ENCODE peak calls at places on chromosomes 3 and 15, in six cellular contexts. W is glutamatergic neuron, V is upper lobe of left lung, L is B cell, R is Calu3, Z is MM.1S. F is an unnamed sample.

GRCh38 chr3:52892290-52892624 is 5.1 kb downstream of the STIMATE start:
- DNase-seq in W (no peak), L (no peak), V (no peak), Z (no peak), R (no peak), F (no peak)

GRCh38 chr15:50996641-50997040 is 88.2 kb downstream of the AP4E1 start:
- DNase-seq in V (no peak), W (no peak), R (no peak), Z (no peak), L (no peak), F (no peak)

GRCh38 chr15:81106560-81106959 is 27.5 kb upstream of the CFAP161 start:
- DNase-seq in Z (peak; percentile 74), V (peak; percentile 34), R (peak; percentile 62), W (peak; percentile 48), L (peak; percentile 54), F (peak; percentile 55)

GRCh38 chr3:125123906-125124305 is 68.1 kb upstream of the HEG1 start:
- DNase-seq in V (no peak), R (no peak), Z (no peak), L (no peak), W (no peak), F (no peak)

GRCh38 chr15:66673410-66674322 is 28.4 kb upstream of the SMAD6 start:
- DNase-seq in V (peak; percentile 70), Z (peak; percentile 24), W (peak; percentile 53), L (peak; percentile 37), R (peak; percentile 19), F (peak; percentile 32)

GRCh38 chr15:75532413-75533250 is 46.5 kb downstream of the PTPN9 start:
- DNase-seq in W (peak; percentile 38), L (peak; percentile 14), R (peak; percentile 61), Z (peak; percentile 19), V (peak; percentile 52), F (peak; percentile 57)

GRCh38 chr3:32488609-32489008 is 14.0 kb downstream of the CMTM6 start:
- DNase-seq in L (no peak), R (no peak), V (no peak), W (no peak), Z (no peak), F (no peak)

GRCh38 chr3:49813497-49814174 is at the start of gene UBA7:
- DNase-seq in V (peak; percentile 81), W (no peak), Z (peak; percentile 15), R (peak; percentile 44), L (peak; percentile 60), F (no peak)

GRCh38 chr15:52680756-52681155 is 1.6 kb upstream of the ATOSA start:
- DNase-seq in Z (peak; percentile 53), W (no peak), L (peak; percentile 39), R (no peak), V (no peak), F (no peak)

GRCh38 chr3:145951431-145951830 is 209.6 kb downstream of the PLOD2 start:
- DNase-seq in Z (no peak), R (no peak), W (no peak), L (no peak), V (no peak), F (no peak)

GRCh38 chr15:31277335-31278055 is 49.1 kb upstream of the KLF13 start:
- DNase-seq in R (no peak), Z (no peak), L (no peak), V (no peak), W (no peak), F (no peak)

GRCh38 chr3:3356836-3357235 is 177.3 kb upstream of the CRBN start:
- DNase-seq in R (no peak), V (no peak), L (no peak), W (no peak), Z (no peak), F (no peak)

GRCh38 chr15:69557340-69558137 is 104.9 kb downstream of the RPLP1 start:
- DNase-seq in W (no peak), R (peak; percentile 67), L (no peak), V (peak; percentile 70), Z (no peak), F (no peak)

GRCh38 chr3:136672457-136672856 is 79.7 kb downstream of the STAG1 start:
- DNase-seq in L (no peak), V (no peak), Z (no peak), R (no peak), W (no peak), F (no peak)

GRCh38 chr3:98574157-98574556 is 19.3 kb downstream of the CPOX start:
- DNase-seq in W (no peak), Z (no peak), L (no peak), V (no peak), R (no peak), F (no peak)

GRCh38 chr3:126104742-126105605 is 21.1 kb upstream of the SLC41A3 start:
- DNase-seq in W (no peak), V (no peak), L (no peak), R (no peak), Z (no peak), F (no peak)

GRCh38 chr15:70339551-70340517 is 242.1 kb upstream of the TLE3 start:
- DNase-seq in L (no peak), Z (no peak), W (no peak), V (no peak), R (no peak), F (no peak)

GRCh38 chr3:184910664-184911063 is 98.7 kb downstream of the VPS8 start:
- DNase-seq in L (no peak), W (no peak), Z (no peak), V (no peak), R (no peak), F (no peak)

GRCh38 chr3:142853270-142854163 is 35.4 kb downstream of the PCOLCE2 start:
- DNase-seq in V (no peak), Z (no peak), L (no peak), R (peak; percentile 90), W (no peak), F (no peak)

GRCh38 chr3:55309336-55309735 is 177.8 kb downstream of the WNT5A start:
- DNase-seq in Z (no peak), V (no peak), W (no peak), R (no peak), L (no peak), F (no peak)

GRCh38 chr15:78345726-78346125 is 5.6 kb downstream of the CRABP1 start:
- DNase-seq in L (no peak), R (no peak), Z (no peak), V (no peak), W (no peak), F (no peak)

GRCh38 chr3:101414121-101414520 is 93.7 kb upstream of the IMPG2 start:
- DNase-seq in R (no peak), V (no peak), W (no peak), Z (no peak), L (no peak), F (no peak)

GRCh38 chr3:166372571-166373106 is 535.4 kb upstream of the BCHE start:
- DNase-seq in L (no peak), W (no peak), Z (no peak), V (no peak), R (no peak), F (no peak)

GRCh38 chr3:46660003-46660402 is 33.5 kb downstream of the ALS2CL start:
- DNase-seq in R (no peak), W (no peak), V (no peak), Z (no peak), L (no peak), F (no peak)

GRCh38 chr3:107574650-107575049 is 51.9 kb downstream of the BBX start:
- DNase-seq in R (no peak), V (no peak), Z (peak; percentile 36), W (no peak), L (peak; percentile 19), F (peak; percentile 31)

GRCh38 chr3:149414557-149415231 is 37.2 kb upstream of the TM4SF1 start:
- DNase-seq in W (no peak), V (no peak), L (no peak), Z (no peak), R (no peak), F (no peak)

GRCh38 chr3:17431004-17431403 is 311.4 kb downstream of the TBC1D5 start:
- DNase-seq in Z (peak; percentile 33), R (no peak), V (no peak), L (peak; percentile 14), W (no peak), F (no peak)

GRCh38 chr3:47299396-47300318 is 16.9 kb downstream of the KLHL18 start:
- DNase-seq in V (no peak), Z (no peak), L (no peak), W (no peak), R (no peak), F (no peak)

GRCh38 chr3:16908006-16908405 is 23.3 kb downstream of the PLCL2 start:
- DNase-seq in W (no peak), R (no peak), Z (no peak), V (no peak), L (no peak), F (no peak)

GRCh38 chr3:34998905-34999304 is 640.4 kb upstream of the ARPP21 start:
- DNase-seq in R (no peak), Z (no peak), L (no peak), V (no peak), W (no peak), F (no peak)

GRCh38 chr3:189080745-189081144 is 91.0 kb upstream of the TPRG1 start:
- DNase-seq in L (no peak), W (no peak), V (no peak), R (no peak), Z (no peak), F (no peak)
- TF ChIP-seq CTCF in L (no peak), W (no peak), V (no peak), R (no peak), Z (no peak), F (no peak)

GRCh38 chr3:194664857-194665256 is 7.1 kb downstream of the LSG1 start:
- DNase-seq in Z (no peak), L (no peak), W (no peak), V (no peak), R (no peak), F (no peak)
- TF ChIP-seq CTCF in Z (no peak), L (no peak), W (no peak), V (no peak), R (no peak), F (no peak)

DNA sequence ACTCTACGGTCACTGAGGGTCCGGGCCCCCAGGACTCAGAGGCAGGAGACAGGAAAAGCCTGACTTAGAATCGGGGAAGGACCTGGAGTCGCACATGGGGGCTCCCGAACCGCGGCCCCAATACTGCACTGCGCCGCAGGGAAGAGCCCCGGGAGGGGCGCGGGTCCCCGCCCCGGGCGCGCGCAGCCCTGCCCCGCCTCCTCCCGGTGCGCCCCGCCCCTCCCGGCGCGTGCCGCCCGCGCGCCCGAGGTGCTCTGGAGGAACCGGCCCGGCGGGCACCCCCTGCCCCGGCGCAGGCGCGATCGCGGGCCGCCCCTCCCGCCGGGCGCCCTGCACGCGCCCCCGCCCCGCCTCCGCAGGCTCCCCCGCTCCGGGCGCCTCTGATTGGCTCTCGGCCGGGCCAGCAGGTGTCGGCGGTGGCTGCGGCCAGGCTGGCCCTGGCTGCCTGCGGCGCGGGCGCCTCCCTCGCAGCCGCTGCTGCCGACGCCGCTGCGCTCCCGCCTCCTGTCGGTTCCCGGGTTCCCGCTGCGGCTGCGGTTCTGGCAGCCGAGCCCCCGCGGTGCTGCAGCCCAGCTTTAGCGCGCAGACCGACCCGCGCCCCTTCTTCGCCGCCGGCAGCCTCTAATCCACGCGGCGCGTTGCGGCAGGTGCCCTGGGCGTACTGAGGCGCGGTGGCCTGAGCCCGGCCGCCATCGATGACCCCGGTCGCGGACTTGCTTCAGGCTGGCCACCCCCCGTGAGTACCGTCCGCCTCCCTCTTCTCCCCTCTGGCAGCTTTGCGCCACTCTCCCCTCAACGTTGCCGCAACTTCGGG is at the start of gene MYRIP:
- DNase-seq in V (peak; percentile 77), Z (peak; percentile 87), R (peak; percentile 92), L (peak; percentile 22), W (peak; percentile 84), F (peak; percentile 75)
- TF ChIP-seq CTCF in V (no peak), Z (no peak), R (no peak), L (no peak), W (no peak), F (no peak)

GRCh38 chr3:68448510-68449383 is 483.6 kb downstream of the TAFA4 start:
- DNase-seq in R (no peak), Z (no peak), L (no peak), W (no peak), V (no peak), F (no peak)

GRCh38 chr3:68447885-68448284 is 484.5 kb downstream of the TAFA4 start:
- DNase-seq in W (no peak), V (no peak), L (no peak), Z (no peak), R (no peak), F (no peak)
- TF ChIP-seq CTCF in W (no peak), V (no peak), L (no peak), Z (no peak), R (no peak), F (no peak)